ENCODE peak calls at places on chromosomes 3 and 15, in five cellular contexts. One of them, this sample, is unnamed.

GRCh38 chr3:185954366-185954723 is 16.5 kb upstream of the TRA2B start:
- DNase-seq in NCI-H1105: no peak
- DNase-seq in HL-60: no peak
- DNase-seq in adipocyte: no peak
- DNase-seq in stimulated activated CD8-positive, alpha-beta memory T cell treated with anti-CD3 and anti-CD28 coated beads, Interleukin-2, amount 100 ng/mL, for 48 hours: no peak
- DNase-seq in this sample: no peak

GRCh38 chr3:144831955-144832716 is 860.5 kb downstream of the DIPK2A start:
- DNase-seq in NCI-H1105: no peak
- DNase-seq in HL-60: no peak
- DNase-seq in adipocyte: no peak
- DNase-seq in stimulated activated CD8-positive, alpha-beta memory T cell treated with anti-CD3 and anti-CD28 coated beads, Interleukin-2, amount 100 ng/mL, for 48 hours: no peak
- DNase-seq in this sample: no peak

GRCh38 chr15:69265347-69265955 is 33.3 kb upstream of the PAQR5 start:
- DNase-seq in NCI-H1105: peak
- DNase-seq in HL-60: no peak
- DNase-seq in adipocyte: peak
- DNase-seq in stimulated activated CD8-positive, alpha-beta memory T cell treated with anti-CD3 and anti-CD28 coated beads, Interleukin-2, amount 100 ng/mL, for 48 hours: no peak
- DNase-seq in this sample: peak

GRCh38 chr3:193836511-193836910 is 243.5 kb downstream of the OPA1 start:
- DNase-seq in NCI-H1105: no peak
- DNase-seq in HL-60: no peak
- DNase-seq in adipocyte: no peak
- DNase-seq in stimulated activated CD8-positive, alpha-beta memory T cell treated with anti-CD3 and anti-CD28 coated beads, Interleukin-2, amount 100 ng/mL, for 48 hours: no peak
- DNase-seq in this sample: no peak

GRCh38 chr15:65957451-65957850 is 88.2 kb downstream of the RAB11A start:
- DNase-seq in NCI-H1105: peak
- DNase-seq in HL-60: no peak
- DNase-seq in adipocyte: no peak
- DNase-seq in stimulated activated CD8-positive, alpha-beta memory T cell treated with anti-CD3 and anti-CD28 coated beads, Interleukin-2, amount 100 ng/mL, for 48 hours: no peak
- DNase-seq in this sample: no peak

GRCh38 chr15:93102211-93102610 is 13.2 kb upstream of the RGMA start:
- DNase-seq in NCI-H1105: no peak
- DNase-seq in HL-60: no peak
- DNase-seq in adipocyte: no peak
- DNase-seq in stimulated activated CD8-positive, alpha-beta memory T cell treated with anti-CD3 and anti-CD28 coated beads, Interleukin-2, amount 100 ng/mL, for 48 hours: no peak
- DNase-seq in this sample: no peak

GRCh38 chr15:60299452-60300047 is 98.2 kb downstream of the ANXA2 start:
- DNase-seq in NCI-H1105: peak
- DNase-seq in HL-60: no peak
- DNase-seq in adipocyte: peak
- DNase-seq in stimulated activated CD8-positive, alpha-beta memory T cell treated with anti-CD3 and anti-CD28 coated beads, Interleukin-2, amount 100 ng/mL, for 48 hours: no peak
- DNase-seq in this sample: peak

GRCh38 chr3:176088962-176089383 is 1108.3 kb downstream of the TBL1XR1 start:
- DNase-seq in NCI-H1105: no peak
- DNase-seq in HL-60: no peak
- DNase-seq in adipocyte: no peak
- DNase-seq in stimulated activated CD8-positive, alpha-beta memory T cell treated with anti-CD3 and anti-CD28 coated beads, Interleukin-2, amount 100 ng/mL, for 48 hours: no peak
- DNase-seq in this sample: no peak

GRCh38 chr3:132593950-132594328 is 3.1 kb upstream of the ACKR4 start:
- DNase-seq in NCI-H1105: no peak
- DNase-seq in HL-60: no peak
- DNase-seq in adipocyte: peak
- DNase-seq in stimulated activated CD8-positive, alpha-beta memory T cell treated with anti-CD3 and anti-CD28 coated beads, Interleukin-2, amount 100 ng/mL, for 48 hours: no peak
- DNase-seq in this sample: no peak

GRCh38 chr15:66238318-66238717 is 15.2 kb downstream of the MEGF11 start:
- DNase-seq in NCI-H1105: no peak
- DNase-seq in HL-60: no peak
- DNase-seq in adipocyte: no peak
- DNase-seq in stimulated activated CD8-positive, alpha-beta memory T cell treated with anti-CD3 and anti-CD28 coated beads, Interleukin-2, amount 100 ng/mL, for 48 hours: no peak
- DNase-seq in this sample: no peak

GRCh38 chr3:72306800-72307341 is 521.9 kb upstream of the PROK2 start:
- DNase-seq in NCI-H1105: peak
- DNase-seq in HL-60: no peak
- DNase-seq in adipocyte: peak
- DNase-seq in stimulated activated CD8-positive, alpha-beta memory T cell treated with anti-CD3 and anti-CD28 coated beads, Interleukin-2, amount 100 ng/mL, for 48 hours: no peak
- DNase-seq in this sample: peak

GRCh38 chr15:91456921-91457320 is 356.9 kb downstream of the SV2B start:
- DNase-seq in NCI-H1105: no peak
- DNase-seq in HL-60: no peak
- DNase-seq in adipocyte: no peak
- DNase-seq in stimulated activated CD8-positive, alpha-beta memory T cell treated with anti-CD3 and anti-CD28 coated beads, Interleukin-2, amount 100 ng/mL, for 48 hours: no peak
- DNase-seq in this sample: no peak

GRCh38 chr3:58991623-58992022 is 58.2 kb downstream of the CFAP20DC start:
- DNase-seq in NCI-H1105: no peak
- DNase-seq in HL-60: no peak
- DNase-seq in adipocyte: no peak
- DNase-seq in stimulated activated CD8-positive, alpha-beta memory T cell treated with anti-CD3 and anti-CD28 coated beads, Interleukin-2, amount 100 ng/mL, for 48 hours: no peak
- DNase-seq in this sample: no peak

GRCh38 chr3:13018039-13018431 is 55.2 kb downstream of the IQSEC1 start:
- DNase-seq in NCI-H1105: no peak
- DNase-seq in HL-60: no peak
- DNase-seq in adipocyte: peak
- DNase-seq in stimulated activated CD8-positive, alpha-beta memory T cell treated with anti-CD3 and anti-CD28 coated beads, Interleukin-2, amount 100 ng/mL, for 48 hours: no peak
- DNase-seq in this sample: no peak

GRCh38 chr3:112121577-112122547 is 11.2 kb downstream of the GCSAM start:
- DNase-seq in NCI-H1105: no peak
- DNase-seq in HL-60: no peak
- DNase-seq in adipocyte: no peak
- DNase-seq in stimulated activated CD8-positive, alpha-beta memory T cell treated with anti-CD3 and anti-CD28 coated beads, Interleukin-2, amount 100 ng/mL, for 48 hours: no peak
- DNase-seq in this sample: no peak

GRCh38 chr3:178856804-178857203 is 214.8 kb downstream of the ZMAT3 start:
- DNase-seq in NCI-H1105: peak
- DNase-seq in HL-60: no peak
- DNase-seq in adipocyte: peak
- DNase-seq in stimulated activated CD8-positive, alpha-beta memory T cell treated with anti-CD3 and anti-CD28 coated beads, Interleukin-2, amount 100 ng/mL, for 48 hours: no peak
- DNase-seq in this sample: peak

GRCh38 chr15:80567721-80568157 is 127.4 kb upstream of the ABHD17C start:
- DNase-seq in NCI-H1105: no peak
- DNase-seq in HL-60: peak
- DNase-seq in adipocyte: peak
- DNase-seq in stimulated activated CD8-positive, alpha-beta memory T cell treated with anti-CD3 and anti-CD28 coated beads, Interleukin-2, amount 100 ng/mL, for 48 hours: no peak
- DNase-seq in this sample: peak

GRCh38 chr3:43001094-43001553 is 22.0 kb downstream of the GASK1A start:
- DNase-seq in NCI-H1105: no peak
- DNase-seq in HL-60: no peak
- DNase-seq in adipocyte: peak
- DNase-seq in stimulated activated CD8-positive, alpha-beta memory T cell treated with anti-CD3 and anti-CD28 coated beads, Interleukin-2, amount 100 ng/mL, for 48 hours: no peak
- DNase-seq in this sample: no peak

GRCh38 chr3:117844676-117845075 is 1135.1 kb downstream of the TUSC7 start:
- DNase-seq in NCI-H1105: no peak
- DNase-seq in HL-60: no peak
- DNase-seq in adipocyte: peak
- DNase-seq in stimulated activated CD8-positive, alpha-beta memory T cell treated with anti-CD3 and anti-CD28 coated beads, Interleukin-2, amount 100 ng/mL, for 48 hours: no peak
- DNase-seq in this sample: no peak

GRCh38 chr3:52481819-52482521 is 13.2 kb upstream of the STAB1 start:
- DNase-seq in NCI-H1105: no peak
- DNase-seq in HL-60: no peak
- DNase-seq in adipocyte: peak
- DNase-seq in stimulated activated CD8-positive, alpha-beta memory T cell treated with anti-CD3 and anti-CD28 coated beads, Interleukin-2, amount 100 ng/mL, for 48 hours: no peak
- DNase-seq in this sample: no peak

GRCh38 chr15:101807345-101807945 is 4.1 kb downstream of the OR4F6 start:
- DNase-seq in NCI-H1105: no peak
- DNase-seq in HL-60: no peak
- DNase-seq in adipocyte: no peak
- DNase-seq in stimulated activated CD8-positive, alpha-beta memory T cell treated with anti-CD3 and anti-CD28 coated beads, Interleukin-2, amount 100 ng/mL, for 48 hours: no peak
- DNase-seq in this sample: no peak

GRCh38 chr3:28936154-28936553 is 344.7 kb upstream of the RBMS3 start:
- DNase-seq in NCI-H1105: no peak
- DNase-seq in HL-60: no peak
- DNase-seq in adipocyte: no peak
- DNase-seq in stimulated activated CD8-positive, alpha-beta memory T cell treated with anti-CD3 and anti-CD28 coated beads, Interleukin-2, amount 100 ng/mL, for 48 hours: no peak
- DNase-seq in this sample: no peak

GRCh38 chr3:8095724-8096123 is 405.9 kb upstream of the LMCD1 start:
- DNase-seq in NCI-H1105: no peak
- DNase-seq in HL-60: no peak
- DNase-seq in adipocyte: no peak
- DNase-seq in stimulated activated CD8-positive, alpha-beta memory T cell treated with anti-CD3 and anti-CD28 coated beads, Interleukin-2, amount 100 ng/mL, for 48 hours: no peak
- DNase-seq in this sample: no peak

GRCh38 chr15:69167218-69167842 is 6.9 kb downstream of the GLCE start:
- DNase-seq in NCI-H1105: no peak
- DNase-seq in HL-60: no peak
- DNase-seq in adipocyte: no peak
- DNase-seq in stimulated activated CD8-positive, alpha-beta memory T cell treated with anti-CD3 and anti-CD28 coated beads, Interleukin-2, amount 100 ng/mL, for 48 hours: no peak
- DNase-seq in this sample: no peak

This sample was measured in NCI-H2081 treated with DMSO at 0.1 percent for 48 hours.